ENCODE peak calls at places on chromosomes 2 and 18, in ten cellular contexts. R, P, M, Y, U, T, V, L, J and D are unnamed samples.

GRCh38 chr18:67417864-67418523 is 98.5 kb downstream of the DSEL start:
- DNase-seq in M (no peak), J (peak; percentile 9), V (peak; percentile 86), Y (no peak), T (peak; percentile 75), L (peak; percentile 57), P (no peak), U (peak; percentile 66), R (peak; percentile 79), D (no peak)

GRCh38 chr2:112877423-112877822 is 33.5 kb upstream of the IL37 start:
- DNase-seq in L (peak; percentile 94), V (peak; percentile 64), Y (no peak), R (no peak), T (peak; percentile 12), J (no peak), M (no peak), P (no peak), U (no peak), D (no peak)

GRCh38 chr2:212099658-212100057 is 438.9 kb downstream of the ERBB4 start:
- DNase-seq in T (no peak), P (no peak), R (no peak), Y (no peak), M (no peak), J (no peak), U (no peak), V (no peak), L (no peak), D (no peak)

GRCh38 chr2:164954954-164955701 is at the start of gene SLC38A11:
- DNase-seq in T (peak; percentile 19), M (no peak), L (peak; percentile 53), U (no peak), R (peak; percentile 72), V (no peak), J (no peak), Y (no peak), P (no peak), D (no peak)

GRCh38 chr2:37631292-37631691 is 40.1 kb downstream of the CDC42EP3 start:
- DNase-seq in P (no peak), T (no peak), L (no peak), M (no peak), U (no peak), V (no peak), Y (no peak), R (no peak), J (no peak), D (no peak)

GRCh38 chr2:37614061-37614802 is 57.2 kb downstream of the CDC42EP3 start:
- DNase-seq in M (no peak), T (peak; percentile 88), J (no peak), R (peak; percentile 63), U (peak; percentile 54), P (no peak), Y (no peak), L (peak; percentile 89), V (no peak), D (no peak)

GRCh38 chr2:189599245-189599644 is 18.7 kb upstream of the SLC40A1 start:
- DNase-seq in L (no peak), U (no peak), Y (no peak), R (no peak), T (no peak), V (no peak), J (no peak), M (no peak), P (no peak), D (no peak)

GRCh38 chr2:214069254-214069653 is 341.6 kb upstream of the VWC2L start:
- DNase-seq in J (no peak), R (peak; percentile 69), T (peak; percentile 95), P (no peak), V (peak; percentile 97), M (no peak), L (peak; percentile 98), Y (no peak), U (peak; percentile 95), D (peak; percentile 82)

GRCh38 chr2:234949762-234950434 is 1.9 kb upstream of the SH3BP4 start:
- DNase-seq in J (no peak), M (no peak), T (peak; percentile 98), Y (no peak), L (peak; percentile 99), R (peak; percentile 98), U (no peak), P (no peak), V (no peak), D (peak; percentile 98)

GRCh38 chr18:32049393-32050161 is 31.0 kb downstream of the RNF125 start:
- DNase-seq in U (no peak), M (peak; percentile 17), L (peak; percentile 35), R (no peak), P (peak; percentile 22), V (no peak), Y (no peak), T (no peak), J (peak; percentile 15), D (no peak)

GRCh38 chr18:63119647-63120046 is 199.9 kb downstream of the BCL2 start:
- DNase-seq in L (peak; percentile 30), R (peak; percentile 66), U (peak; percentile 57), M (no peak), Y (no peak), T (peak; percentile 40), V (peak; percentile 5), P (peak; percentile 25), J (no peak), D (peak; percentile 5)